ENCODE peak calls at places on chromosomes 6 and 20, in four cellular contexts. One of them, this sample, is unnamed.

GRCh38 chr20:1830240-1830639 is 65.0 kb upstream of the SIRPA start:
- DNase-seq in HepG2: no peak
- DNase-seq in K562: no peak
- DNase-seq in GM12878: no peak
- DNase-seq in this sample: no peak

GRCh38 chr20:51800132-51800721 is 2.1 kb downstream of the SALL4 start:
- DNase-seq in HepG2: peak; percentile 48
- DNase-seq in GM12878: no peak
- DNase-seq in K562: peak; percentile 75
- DNase-seq in this sample: peak; percentile 85

GRCh38 chr20:61052195-61052594 is 199.9 kb upstream of the CDH4 start:
- DNase-seq in HepG2: no peak
- DNase-seq in GM12878: no peak
- DNase-seq in K562: no peak
- DNase-seq in this sample: no peak

GRCh38 chr6:6920984-6921313 is 186.8 kb upstream of the RREB1 start:
- DNase-seq in K562: no peak
- DNase-seq in GM12878: no peak
- DNase-seq in HepG2: no peak
- DNase-seq in this sample: no peak

GRCh38 chr6:128511518-128511917 is 8.9 kb downstream of the PTPRK start:
- DNase-seq in HepG2: no peak
- DNase-seq in K562: no peak
- DNase-seq in GM12878: peak; percentile 27
- DNase-seq in this sample: no peak

GRCh38 chr20:3813758-3814581 is 6.4 kb upstream of the AP5S1 start:
- DNase-seq in HepG2: no peak
- DNase-seq in GM12878: no peak
- DNase-seq in K562: peak; percentile 1
- DNase-seq in this sample: no peak

GRCh38 chr20:6440087-6440799 is 317.4 kb upstream of the FERMT1 start:
- DNase-seq in K562: no peak
- DNase-seq in HepG2: no peak
- DNase-seq in GM12878: no peak
- DNase-seq in this sample: no peak

GRCh38 chr20:2390971-2391675 is 10.4 kb downstream of the TGM6 start:
- DNase-seq in GM12878: no peak
- DNase-seq in K562: no peak
- DNase-seq in HepG2: no peak
- DNase-seq in this sample: no peak

GRCh38 chr6:139778688-139779087 is 404.2 kb upstream of the CITED2 start:
- DNase-seq in GM12878: no peak
- DNase-seq in HepG2: no peak
- DNase-seq in K562: no peak
- DNase-seq in this sample: no peak

GRCh38 chr20:43558412-43559146 is at the start of gene SGK2:
- DNase-seq in GM12878: no peak
- DNase-seq in HepG2: peak; percentile 96
- DNase-seq in K562: peak; percentile 49
- DNase-seq in this sample: no peak

GRCh38 chr6:42714098-42714761 is 8.2 kb downstream of the PRPH2 start:
- DNase-seq in K562: no peak
- DNase-seq in HepG2: no peak
- DNase-seq in GM12878: no peak
- DNase-seq in this sample: no peak

GRCh38 chr6:43782764-43783513 is 12.9 kb downstream of the VEGFA start:
- DNase-seq in GM12878: no peak
- DNase-seq in K562: no peak
- DNase-seq in HepG2: no peak
- DNase-seq in this sample: no peak

GRCh38 chr6:11585426-11586016 is 48.0 kb downstream of the TMEM170B start:
- DNase-seq in HepG2: peak; percentile 55
- DNase-seq in K562: peak; percentile 29
- DNase-seq in GM12878: peak; percentile 32
- DNase-seq in this sample: peak; percentile 20

GRCh38 chr6:11586574-11586973 is 49.0 kb downstream of the TMEM170B start:
- DNase-seq in K562: no peak
- DNase-seq in HepG2: no peak
- DNase-seq in GM12878: no peak
- DNase-seq in this sample: no peak

GRCh38 chr6:11584264-11584663 is 46.7 kb downstream of the TMEM170B start:
- DNase-seq in GM12878: no peak
- DNase-seq in K562: no peak
- DNase-seq in HepG2: no peak
- DNase-seq in this sample: no peak

GRCh38 chr6:11589261-11589660 is 51.7 kb downstream of the TMEM170B start:
- DNase-seq in K562: no peak
- DNase-seq in HepG2: no peak
- DNase-seq in GM12878: no peak
- DNase-seq in this sample: no peak

DNA sequence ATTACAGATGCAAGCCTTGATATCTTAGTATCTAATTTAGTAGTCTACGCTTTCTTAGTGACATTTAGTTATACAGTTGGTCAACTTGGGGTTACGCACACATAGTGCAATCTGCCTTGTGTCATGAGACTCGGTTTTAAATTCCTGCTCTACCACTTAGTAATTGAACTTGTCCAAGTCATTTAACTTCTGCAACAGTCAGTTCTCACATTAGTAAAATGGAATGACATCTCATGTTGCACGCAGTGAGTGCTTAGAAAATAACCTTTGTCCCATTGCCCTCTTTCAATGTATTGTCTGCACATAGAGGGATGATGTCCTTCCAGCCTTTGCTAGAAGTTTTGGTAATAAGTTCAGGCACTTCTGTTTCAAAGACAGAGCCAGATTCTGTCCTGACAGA is 48.6 kb downstream of the TMEM170B start:
- DNase-seq in K562: no peak
- DNase-seq in HepG2: no peak
- DNase-seq in GM12878: no peak
- DNase-seq in this sample: no peak
- TF ChIP-seq FOXK2 in K562: no peak
- TF ChIP-seq FOXK2 in HepG2: no peak
- TF ChIP-seq FOXK2 in GM12878: no peak
- TF ChIP-seq FOXK2 in this sample: no peak

GRCh38 chr6:37353761-37354525 is at the start of gene RNF8:
- DNase-seq in K562: peak; percentile 99
- DNase-seq in GM12878: peak; percentile 64
- DNase-seq in HepG2: peak; percentile 83
- DNase-seq in this sample: peak; percentile 99
- TF ChIP-seq BHLHE40 in K562: peak; percentile 33
- TF ChIP-seq BHLHE40 in GM12878: peak; percentile 31
- TF ChIP-seq BHLHE40 in HepG2: no peak
- TF ChIP-seq BHLHE40 in this sample: no peak

GRCh38 chr6:124233221-124233620 is 429.6 kb downstream of the NKAIN2 start:
- DNase-seq in HepG2: no peak
- DNase-seq in K562: no peak
- DNase-seq in GM12878: no peak
- DNase-seq in this sample: no peak
- TF ChIP-seq FOXK2 in HepG2: no peak
- TF ChIP-seq FOXK2 in K562: no peak
- TF ChIP-seq FOXK2 in GM12878: no peak
- TF ChIP-seq FOXK2 in this sample: no peak

DNA sequence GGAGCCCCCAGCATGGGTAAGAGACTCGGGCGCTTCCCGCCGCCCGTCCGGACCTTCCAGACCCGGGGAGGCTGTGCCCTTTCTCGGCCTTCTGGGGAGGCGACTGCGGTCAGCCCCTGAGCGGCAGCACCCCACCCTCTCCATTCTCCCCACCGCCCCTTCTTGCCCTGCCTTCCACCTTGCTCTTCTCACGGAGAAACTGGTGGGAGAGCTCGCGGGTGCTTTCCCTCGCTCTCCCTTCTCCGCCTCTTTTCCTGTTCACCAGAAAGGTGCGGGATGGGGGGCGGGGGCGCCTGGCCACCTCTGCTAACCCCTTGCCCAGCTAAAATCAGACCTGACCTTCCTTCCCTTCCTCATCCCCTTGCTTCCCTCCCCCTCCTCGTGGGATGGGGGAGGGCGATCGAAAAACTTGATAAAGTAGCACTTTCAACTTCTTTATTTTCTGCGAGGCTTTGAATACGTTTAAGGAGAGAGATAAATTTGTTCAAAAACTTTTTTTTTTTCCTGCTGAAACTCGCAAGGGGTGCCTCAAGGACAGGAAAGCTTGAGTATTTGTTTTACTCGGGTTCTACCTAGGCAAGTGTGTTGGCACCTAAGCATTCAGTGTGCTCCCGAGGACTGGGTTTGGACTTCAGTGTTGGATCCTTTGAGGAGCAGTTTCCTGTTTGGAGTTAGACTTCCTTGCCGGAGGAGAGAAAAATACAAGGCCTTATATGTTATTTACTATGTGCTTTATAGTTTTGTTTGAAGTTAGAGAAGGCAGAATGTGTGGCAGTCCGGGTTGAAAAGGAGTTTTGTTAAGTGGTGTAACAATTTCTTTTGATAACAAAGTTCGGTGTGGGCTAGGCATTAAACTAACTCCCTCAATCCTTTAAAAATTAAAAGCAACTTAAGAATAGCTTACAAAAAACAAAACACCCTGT is 905 bp downstream of the CD2AP start:
- DNase-seq in HepG2: peak; percentile 43
- DNase-seq in GM12878: no peak
- DNase-seq in K562: no peak
- DNase-seq in this sample: no peak
- TF ChIP-seq BHLHE40 in HepG2: no peak
- TF ChIP-seq BHLHE40 in GM12878: no peak
- TF ChIP-seq BHLHE40 in K562: no peak
- TF ChIP-seq BHLHE40 in this sample: no peak

DNA sequence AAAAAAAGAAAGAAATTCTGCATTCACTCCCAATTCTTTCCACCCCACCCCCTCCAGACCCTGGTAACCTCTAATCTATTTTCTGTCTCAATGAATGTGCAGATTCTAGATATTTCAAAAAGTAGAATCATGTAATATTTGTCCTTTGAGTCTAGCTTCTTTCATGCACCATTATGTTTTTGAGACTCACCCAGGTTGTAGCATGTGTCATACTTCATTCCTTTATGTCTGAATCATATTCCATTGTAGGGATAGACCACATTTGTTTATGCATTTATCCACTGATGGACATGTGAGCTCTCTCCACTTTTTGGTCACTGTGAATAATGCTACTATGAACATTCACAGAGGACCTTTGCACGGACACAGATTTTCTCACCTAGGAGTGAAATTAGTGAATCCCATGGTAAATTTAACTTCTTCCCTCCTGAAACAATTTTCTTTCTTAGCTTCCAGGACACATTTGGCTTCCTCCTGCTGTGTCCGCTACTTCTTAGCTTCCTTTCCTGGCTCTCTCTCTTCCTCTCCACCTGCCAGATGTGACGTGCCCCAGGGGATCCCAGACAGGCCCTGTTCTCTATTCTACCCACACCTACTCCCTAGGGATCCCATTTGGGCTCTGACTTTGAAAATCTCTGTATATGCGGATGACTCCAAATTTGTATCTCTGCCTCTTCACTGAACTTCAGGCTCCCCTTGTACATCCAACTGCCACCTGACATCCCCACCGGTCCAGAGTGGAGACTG is 24.0 kb upstream of the ARFGEF2 start:
- DNase-seq in K562: no peak
- DNase-seq in HepG2: no peak
- DNase-seq in GM12878: no peak
- DNase-seq in this sample: no peak
- TF ChIP-seq FOXK2 in K562: no peak
- TF ChIP-seq FOXK2 in HepG2: no peak
- TF ChIP-seq FOXK2 in GM12878: no peak
- TF ChIP-seq FOXK2 in this sample: no peak

GRCh38 chr20:16111132-16111852 is 462.0 kb downstream of the KIF16B start:
- DNase-seq in K562: no peak
- DNase-seq in GM12878: no peak
- DNase-seq in HepG2: no peak
- DNase-seq in this sample: no peak

GRCh38 chr20:16104783-16105182 is 468.5 kb downstream of the KIF16B start:
- DNase-seq in K562: no peak
- DNase-seq in HepG2: no peak
- DNase-seq in GM12878: no peak
- DNase-seq in this sample: no peak

GRCh38 chr20:16107172-16107870 is 465.9 kb downstream of the KIF16B start:
- DNase-seq in HepG2: no peak
- DNase-seq in GM12878: no peak
- DNase-seq in K562: no peak
- DNase-seq in this sample: no peak

GRCh38 chr20:16100767-16101166 is 472.5 kb downstream of the KIF16B start:
- DNase-seq in K562: no peak
- DNase-seq in GM12878: no peak
- DNase-seq in HepG2: peak; percentile 82
- DNase-seq in this sample: no peak

DNA sequence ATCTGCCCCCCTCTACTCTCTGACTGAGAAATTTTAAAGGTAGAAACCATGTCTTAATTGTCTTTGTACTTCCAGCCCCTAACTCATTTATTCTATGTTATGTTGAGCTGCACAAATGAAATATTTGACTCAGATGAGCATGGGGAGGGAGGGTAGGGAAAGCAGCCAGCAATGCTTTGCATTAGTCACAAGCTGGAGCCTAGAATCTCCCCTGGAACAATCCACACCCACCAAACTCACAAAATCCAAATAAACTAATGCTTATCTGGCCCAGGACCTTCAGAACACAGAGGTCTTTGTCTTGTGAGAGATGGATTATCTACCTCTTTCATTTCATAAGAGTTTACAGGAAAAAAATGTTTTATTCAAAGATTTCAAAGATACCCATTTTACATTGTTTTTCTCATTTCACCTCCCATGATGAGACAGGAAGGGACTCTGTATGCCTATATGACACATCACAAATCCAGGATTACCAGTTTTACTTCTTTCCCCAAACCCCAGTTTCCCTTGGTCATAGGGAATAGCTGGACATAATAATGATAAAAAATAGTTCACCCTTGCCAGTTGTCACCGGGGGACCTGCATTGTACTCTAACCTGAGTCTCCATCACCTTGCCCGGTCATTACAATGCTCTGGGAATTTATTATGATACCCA is 466.9 kb downstream of the KIF16B start:
- DNase-seq in HepG2: peak; percentile 27
- DNase-seq in GM12878: no peak
- DNase-seq in K562: no peak
- DNase-seq in this sample: no peak
- TF ChIP-seq BHLHE40 in HepG2: no peak
- TF ChIP-seq BHLHE40 in GM12878: no peak
- TF ChIP-seq BHLHE40 in K562: no peak
- TF ChIP-seq BHLHE40 in this sample: no peak

GRCh38 chr6:121505284-121505683 is 69.8 kb downstream of the GJA1 start:
- DNase-seq in K562: no peak
- DNase-seq in GM12878: no peak
- DNase-seq in HepG2: no peak
- DNase-seq in this sample: no peak
- TF ChIP-seq FOXK2 in K562: no peak
- TF ChIP-seq FOXK2 in GM12878: no peak
- TF ChIP-seq FOXK2 in HepG2: no peak
- TF ChIP-seq FOXK2 in this sample: no peak

GRCh38 chr6:28841290-28841689 is 82.5 kb downstream of the TRIM27 start:
- DNase-seq in K562: no peak
- DNase-seq in HepG2: no peak
- DNase-seq in GM12878: no peak
- DNase-seq in this sample: no peak

GRCh38 chr6:28839443-28840120 is 84.2 kb downstream of the TRIM27 start:
- DNase-seq in GM12878: no peak
- DNase-seq in HepG2: no peak
- DNase-seq in K562: no peak
- DNase-seq in this sample: no peak

GRCh38 chr6:28838289-28838633 is 85.5 kb downstream of the TRIM27 start:
- DNase-seq in GM12878: peak; percentile 67
- DNase-seq in HepG2: peak; percentile 80
- DNase-seq in K562: peak; percentile 56
- DNase-seq in this sample: no peak

GRCh38 chr6:28838634-28839442 is 84.9 kb downstream of the TRIM27 start:
- DNase-seq in GM12878: peak; percentile 40
- DNase-seq in HepG2: peak; percentile 80
- DNase-seq in K562: peak; percentile 90
- DNase-seq in this sample: peak; percentile 70
- TF ChIP-seq BHLHE40 in GM12878: peak; percentile 31
- TF ChIP-seq BHLHE40 in HepG2: no peak
- TF ChIP-seq BHLHE40 in K562: peak; percentile 58
- TF ChIP-seq BHLHE40 in this sample: no peak

This sample was measured in HEK293T.